ENCODE peak calls at places on chromosomes 1 and 21, in eight cellular contexts. One of them, this sample, is unnamed.

GRCh38 chr21:27769763-27770162 is 802.9 kb upstream of the ADAMTS5 start:
- DNase-seq in caudate nucleus: no peak
- DNase-seq in GM23338: no peak
- DNase-seq in PC-3: no peak
- DNase-seq in left kidney: no peak
- DNase-seq in AG10803: peak
- DNase-seq in MM.1S: no peak
- DNase-seq in fibroblast of mammary gland: no peak
- DNase-seq in this sample: no peak

GRCh38 chr1:117967900-117968299 is 38.4 kb downstream of the WDR3 start:
- DNase-seq in AG10803: peak
- DNase-seq in left kidney: peak
- DNase-seq in caudate nucleus: no peak
- DNase-seq in MM.1S: no peak
- DNase-seq in PC-3: no peak
- DNase-seq in GM23338: no peak
- DNase-seq in fibroblast of mammary gland: peak
- DNase-seq in this sample: peak

GRCh38 chr1:156384007-156384406 is 15.0 kb downstream of the RHBG start:
- DNase-seq in PC-3: no peak
- DNase-seq in left kidney: no peak
- DNase-seq in AG10803: no peak
- DNase-seq in fibroblast of mammary gland: no peak
- DNase-seq in GM23338: no peak
- DNase-seq in caudate nucleus: no peak
- DNase-seq in MM.1S: no peak
- DNase-seq in this sample: no peak

GRCh38 chr1:62891961-62892562 is 108.1 kb downstream of the ATG4C start:
- DNase-seq in caudate nucleus: no peak
- DNase-seq in MM.1S: no peak
- DNase-seq in GM23338: no peak
- DNase-seq in left kidney: no peak
- DNase-seq in AG10803: no peak
- DNase-seq in fibroblast of mammary gland: peak
- DNase-seq in PC-3: no peak
- DNase-seq in this sample: no peak

GRCh38 chr1:24309762-24310485 is 9.2 kb upstream of the GRHL3 start:
- DNase-seq in AG10803: no peak
- DNase-seq in MM.1S: no peak
- DNase-seq in GM23338: no peak
- DNase-seq in caudate nucleus: no peak
- DNase-seq in fibroblast of mammary gland: peak
- DNase-seq in PC-3: peak
- DNase-seq in left kidney: no peak
- DNase-seq in this sample: peak

GRCh38 chr1:169487561-169487960 is 1.8 kb upstream of the SLC19A2 start:
- DNase-seq in left kidney: no peak
- DNase-seq in MM.1S: no peak
- DNase-seq in PC-3: peak
- DNase-seq in caudate nucleus: no peak
- DNase-seq in fibroblast of mammary gland: no peak
- DNase-seq in GM23338: no peak
- DNase-seq in AG10803: no peak
- DNase-seq in this sample: no peak

GRCh38 chr1:229699613-229700242 is 73.7 kb downstream of the URB2 start:
- DNase-seq in fibroblast of mammary gland: peak
- DNase-seq in PC-3: no peak
- DNase-seq in caudate nucleus: no peak
- DNase-seq in AG10803: peak
- DNase-seq in left kidney: no peak
- DNase-seq in MM.1S: no peak
- DNase-seq in GM23338: no peak
- DNase-seq in this sample: peak

GRCh38 chr1:40930174-40930573 is 49.3 kb upstream of the CTPS1 start:
- DNase-seq in GM23338: no peak
- DNase-seq in fibroblast of mammary gland: no peak
- DNase-seq in AG10803: no peak
- DNase-seq in PC-3: no peak
- DNase-seq in MM.1S: no peak
- DNase-seq in left kidney: no peak
- DNase-seq in caudate nucleus: no peak
- DNase-seq in this sample: no peak

GRCh38 chr1:2250721-2251281 is 22.7 kb downstream of the SKI start:
- DNase-seq in AG10803: no peak
- DNase-seq in fibroblast of mammary gland: no peak
- DNase-seq in caudate nucleus: no peak
- DNase-seq in PC-3: no peak
- DNase-seq in left kidney: peak
- DNase-seq in MM.1S: no peak
- DNase-seq in GM23338: no peak
- DNase-seq in this sample: no peak

GRCh38 chr1:147771216-147772125 is 11.1 kb upstream of the GJA5 start:
- DNase-seq in PC-3: peak
- DNase-seq in fibroblast of mammary gland: peak
- DNase-seq in MM.1S: no peak
- DNase-seq in GM23338: no peak
- DNase-seq in AG10803: no peak
- DNase-seq in left kidney: peak
- DNase-seq in caudate nucleus: no peak
- DNase-seq in this sample: no peak

GRCh38 chr1:36359911-36360310 is 25.8 kb downstream of the STK40 start:
- DNase-seq in fibroblast of mammary gland: peak
- DNase-seq in AG10803: no peak
- DNase-seq in left kidney: no peak
- DNase-seq in MM.1S: no peak
- DNase-seq in PC-3: peak
- DNase-seq in GM23338: no peak
- DNase-seq in caudate nucleus: no peak
- DNase-seq in this sample: no peak

GRCh38 chr1:24155011-24155782 is 12.3 kb upstream of the IL22RA1 start:
- DNase-seq in left kidney: no peak
- DNase-seq in fibroblast of mammary gland: no peak
- DNase-seq in AG10803: no peak
- DNase-seq in caudate nucleus: no peak
- DNase-seq in MM.1S: no peak
- DNase-seq in GM23338: peak
- DNase-seq in PC-3: peak
- DNase-seq in this sample: no peak

GRCh38 chr1:247500725-247501348 is 35.4 kb downstream of the OR2C3 start:
- DNase-seq in GM23338: no peak
- DNase-seq in fibroblast of mammary gland: no peak
- DNase-seq in MM.1S: no peak
- DNase-seq in PC-3: no peak
- DNase-seq in AG10803: no peak
- DNase-seq in left kidney: no peak
- DNase-seq in caudate nucleus: no peak
- DNase-seq in this sample: no peak

GRCh38 chr1:13801232-13801631 is 101.2 kb downstream of the PRDM2 start:
- DNase-seq in GM23338: no peak
- DNase-seq in AG10803: peak
- DNase-seq in caudate nucleus: no peak
- DNase-seq in MM.1S: no peak
- DNase-seq in left kidney: peak
- DNase-seq in fibroblast of mammary gland: no peak
- DNase-seq in PC-3: peak
- DNase-seq in this sample: peak

GRCh38 chr1:54806931-54807611 is 5.9 kb upstream of the TTC22 start:
- DNase-seq in left kidney: no peak
- DNase-seq in AG10803: peak
- DNase-seq in PC-3: peak
- DNase-seq in caudate nucleus: no peak
- DNase-seq in fibroblast of mammary gland: peak
- DNase-seq in GM23338: no peak
- DNase-seq in MM.1S: no peak
- DNase-seq in this sample: peak

This sample was measured in astrocyte of the hippocampus.